ENCODE peak calls at places on chromosomes 5 and 9, in seven cellular contexts. One of them, this sample, is unnamed.

GRCh38 chr5:5421149-5421960 is 1.1 kb upstream of the ICE1 start:
- DNase-seq in ureter: no peak
- DNase-seq in left cardiac atrium: no peak
- DNase-seq in hippocampal formation: no peak
- DNase-seq in Ammon's horn: no peak
- DNase-seq in colonic mucosa: peak
- DNase-seq in NCI-H1092: no peak
- DNase-seq in this sample: peak

GRCh38 chr5:121429761-121430160 is 421.9 kb upstream of the FTMT start:
- DNase-seq in ureter: no peak
- DNase-seq in left cardiac atrium: no peak
- DNase-seq in hippocampal formation: no peak
- DNase-seq in Ammon's horn: no peak
- DNase-seq in colonic mucosa: no peak
- DNase-seq in NCI-H1092: no peak
- DNase-seq in this sample: no peak

GRCh38 chr5:149633671-149634350 is 52.5 kb downstream of the ARHGEF37 start:
- DNase-seq in ureter: no peak
- DNase-seq in left cardiac atrium: no peak
- DNase-seq in hippocampal formation: no peak
- DNase-seq in Ammon's horn: no peak
- DNase-seq in colonic mucosa: no peak
- DNase-seq in NCI-H1092: no peak
- DNase-seq in this sample: no peak

GRCh38 chr5:149264432-149265069 is 7.1 kb upstream of the AFAP1L1 start:
- DNase-seq in ureter: no peak
- DNase-seq in left cardiac atrium: no peak
- DNase-seq in hippocampal formation: no peak
- DNase-seq in Ammon's horn: no peak
- DNase-seq in colonic mucosa: peak
- DNase-seq in NCI-H1092: no peak
- DNase-seq in this sample: peak

GRCh38 chr5:159017787-159018186 is 81.9 kb downstream of the EBF1 start:
- DNase-seq in ureter: peak
- DNase-seq in left cardiac atrium: peak
- DNase-seq in hippocampal formation: no peak
- DNase-seq in Ammon's horn: no peak
- DNase-seq in colonic mucosa: peak
- DNase-seq in NCI-H1092: no peak
- DNase-seq in this sample: no peak

GRCh38 chr5:13408616-13409015 is 535.9 kb downstream of the DNAH5 start:
- DNase-seq in ureter: no peak
- DNase-seq in left cardiac atrium: no peak
- DNase-seq in hippocampal formation: no peak
- DNase-seq in Ammon's horn: no peak
- DNase-seq in colonic mucosa: no peak
- DNase-seq in NCI-H1092: no peak
- DNase-seq in this sample: no peak

GRCh38 chr5:143182901-143183820 is 220.3 kb downstream of the NR3C1 start:
- DNase-seq in ureter: no peak
- DNase-seq in left cardiac atrium: peak
- DNase-seq in hippocampal formation: no peak
- DNase-seq in Ammon's horn: no peak
- DNase-seq in colonic mucosa: no peak
- DNase-seq in NCI-H1092: no peak
- DNase-seq in this sample: no peak

GRCh38 chr9:616694-617093 is 224.8 kb upstream of the DMRT1 start:
- DNase-seq in ureter: no peak
- DNase-seq in left cardiac atrium: no peak
- DNase-seq in hippocampal formation: no peak
- DNase-seq in Ammon's horn: no peak
- DNase-seq in colonic mucosa: peak
- DNase-seq in NCI-H1092: no peak
- DNase-seq in this sample: no peak

GRCh38 chr5:143576721-143577484 is 173.4 kb upstream of the NR3C1 start:
- DNase-seq in ureter: no peak
- DNase-seq in left cardiac atrium: peak
- DNase-seq in hippocampal formation: no peak
- DNase-seq in Ammon's horn: no peak
- DNase-seq in colonic mucosa: no peak
- DNase-seq in NCI-H1092: no peak
- DNase-seq in this sample: no peak

GRCh38 chr5:16461782-16462181 is 3.8 kb downstream of the ZNF622 start:
- DNase-seq in ureter: no peak
- DNase-seq in left cardiac atrium: no peak
- DNase-seq in hippocampal formation: no peak
- DNase-seq in Ammon's horn: no peak
- DNase-seq in colonic mucosa: no peak
- DNase-seq in NCI-H1092: no peak
- DNase-seq in this sample: no peak